ENCODE peak calls at places on chromosomes 13 and 19, in eight cellular contexts. T is esophagus squamous epithelium; P is IMR-90; X is cardiac muscle cell; U is heart right ventricle; B is CD8-positive, alpha-beta memory T cell; K is neural progenitor cell; F is left ventricle myocardium inferior. N is an unnamed sample. For H3K27me3 and H3K4me1, the result is how much of the 10 kb centered on the place peaks cover.

GRCh38 chr19:19554074-19555023 is 16.3 kb downstream of the CILP2 start:
- DNase-seq in T (no peak), P (peak), X (peak), U (peak), B (peak), K (peak), F (peak), N (no peak)

GRCh38 chr19:45952691-45953505 is 20.8 kb downstream of the NOVA2 start:
- DNase-seq in T (no peak), P (peak), X (peak), U (peak), B (peak), K (peak), F (peak), N (no peak)

GRCh38 chr19:566403-566802 is 6.0 kb upstream of the BSG start:
- DNase-seq in T (no peak), P (peak), X (peak), U (no peak), B (peak), K (no peak), F (no peak), N (no peak)

GRCh38 chr13:19362946-19363510 is 181.4 kb upstream of the TUBA3C start:
- DNase-seq in T (no peak), P (no peak), X (no peak), U (no peak), B (no peak), K (no peak), F (no peak), N (no peak)

GRCh38 chr19:44905437-44906160 is at the start of gene APOE:
- DNase-seq in T (no peak), P (no peak), X (peak), U (no peak), B (no peak), K (peak), F (no peak), N (peak)

GRCh38 chr19:9865732-9866627 is 30.9 kb downstream of the PIN1 start:
- DNase-seq in T (no peak), P (no peak), X (no peak), U (no peak), B (peak), K (peak), F (no peak), N (no peak)

GRCh38 chr19:15292847-15293582 is 39.3 kb downstream of the BRD4 start:
- DNase-seq in T (no peak), P (no peak), X (peak), U (no peak), B (no peak), K (no peak), F (no peak), N (no peak)

GRCh38 chr13:31848621-31849020 is 109.3 kb downstream of the RXFP2 start:
- DNase-seq in T (no peak), P (no peak), X (no peak), U (no peak), B (no peak), K (no peak), F (no peak), N (no peak)

GRCh38 chr19:55426042-55426441 is 17.1 kb downstream of the SHISA7 start:
- DNase-seq in T (no peak), P (no peak), X (no peak), U (no peak), B (no peak), K (no peak), F (no peak), N (no peak)

GRCh38 chr13:35599385-35599784 is 122.9 kb upstream of the MAB21L1 start:
- DNase-seq in T (no peak), P (no peak), X (peak), U (no peak), B (no peak), K (peak), F (no peak), N (peak)

GRCh38 chr19:46784262-46785053 is 3.9 kb downstream of the SLC1A5 start:
- DNase-seq in T (no peak), P (peak), X (peak), U (peak), B (peak), K (peak), F (peak), N (peak)

GRCh38 chr13:51995677-51996551 is 15.3 kb downstream of the ATP7B start:
- DNase-seq in T (no peak), P (no peak), X (peak), U (peak), B (no peak), K (peak), F (peak), N (no peak)

GRCh38 chr13:71115301-71115700 is 751.7 kb downstream of the DACH1 start:
- DNase-seq in T (no peak), P (no peak), X (no peak), U (no peak), B (no peak), K (peak), F (no peak), N (no peak)

GRCh38 chr13:65562305-65562704 is 1667.8 kb downstream of the PCDH9 start:
- DNase-seq in T (no peak), P (no peak), X (no peak), U (no peak), B (no peak), K (no peak), F (no peak), N (no peak)

GRCh38 chr19:952680-953500 is 27.1 kb downstream of the ARID3A start:
- DNase-seq in T (no peak), P (no peak), X (peak), U (no peak), B (no peak), K (no peak), F (no peak), N (no peak)

GRCh38 chr13:35995136-35995535 is 136.0 kb downstream of the DCLK1 start:
- DNase-seq in T (no peak), P (no peak), X (peak), U (no peak), B (no peak), K (no peak), F (no peak), N (no peak)

GRCh38 chr19:43735957-43736356 is 18.8 kb downstream of the SMG9 start:
- DNase-seq in T (no peak), P (peak), X (no peak), U (no peak), B (no peak), K (no peak), F (no peak), N (no peak)

GRCh38 chr13:28449826-28450773 is 44.8 kb downstream of the FLT1 start:
- DNase-seq in T (no peak), P (no peak), X (no peak), U (no peak), B (no peak), K (no peak), F (no peak), N (no peak)

GRCh38 chr13:23754506-23754905 is 134.7 kb downstream of the MIPEP start:
- DNase-seq in T (no peak), P (peak), X (no peak), U (no peak), B (no peak), K (no peak), F (no peak), N (no peak)

GRCh38 chr13:48975101-48975925 is at the start of gene FNDC3A:
- DNase-seq in T (no peak), P (peak), X (peak), U (peak), B (no peak), K (peak), F (peak), N (peak)

GRCh38 chr13:103878891-103879605 is 812.8 kb upstream of the SLC10A2 start:
- DNase-seq in T (no peak), P (no peak), X (peak), U (no peak), B (no peak), K (no peak), F (no peak), N (peak)

GRCh38 chr19:49676136-49676689 is 858 bp upstream of the PRMT1 start:
- DNase-seq in T (no peak), P (peak), X (peak), U (peak), B (no peak), K (peak), F (peak), N (peak)

GRCh38 chr13:50801087-50801931 is 42.2 kb downstream of the DLEU7 start:
- DNase-seq in T (no peak), P (peak), X (peak), U (no peak), B (peak), K (peak), F (no peak), N (peak)

GRCh38 chr19:40807147-40808020 is 8.4 kb downstream of the EGLN2 start:
- DNase-seq in T (no peak), P (no peak), X (no peak), U (no peak), B (no peak), K (peak), F (no peak), N (no peak)

GRCh38 chr13:94706101-94706853 is 6.1 kb downstream of the SOX21 start:
- DNase-seq in T (no peak), P (no peak), X (no peak), U (no peak), B (no peak), K (peak), F (no peak), N (no peak)

GRCh38 chr13:99605417-99606321 is 104.4 kb downstream of the TM9SF2 start:
- DNase-seq in T (no peak), P (no peak), X (peak), U (peak), B (peak), K (peak), F (peak), N (no peak)

GRCh38 chr19:30450101-30450500 is 77.9 kb downstream of the ZNF536 start:
- DNase-seq in T (no peak), P (no peak), X (peak), U (peak), B (no peak), K (peak), F (peak), N (no peak)

GRCh38 chr13:67466569-67466968 is 236.4 kb upstream of the PCDH9 start:
- DNase-seq in T (no peak), P (no peak), X (no peak), U (no peak), B (no peak), K (no peak), F (no peak), N (no peak)

GRCh38 chr13:31980842-31981241 is 50.7 kb upstream of the FRY start:
- DNase-seq in T (no peak), P (no peak), X (no peak), U (no peak), B (no peak), K (no peak), F (no peak), N (peak)

GRCh38 chr19:47176627-47177090 is 46.0 kb downstream of the SAE1 start:
- DNase-seq in T (no peak), P (peak), X (peak), U (no peak), B (peak), K (no peak), F (no peak), N (no peak)

GRCh38 chr19:40744554-40745401 is 5.5 kb downstream of the ACTMAP start:
- DNase-seq in T (no peak), P (no peak), X (no peak), U (no peak), B (peak), K (peak), F (no peak), N (no peak)

GRCh38 chr19:13398780-13399726 is 107.2 kb downstream of the CACNA1A start:
- DNase-seq in T (no peak), P (peak), X (peak), U (peak), B (no peak), K (no peak), F (peak), N (peak)

GRCh38 chr19:55686311-55687050 is 11.5 kb downstream of the EPN1 start:
- DNase-seq in T (no peak), P (no peak), X (no peak), U (no peak), B (no peak), K (no peak), F (peak), N (no peak)

GRCh38 chr13:70424928-70425327 is 316.7 kb upstream of the KLHL1 start:
- DNase-seq in T (no peak), P (no peak), X (no peak), U (no peak), B (no peak), K (no peak), F (no peak), N (no peak)

GRCh38 chr13:78147905-78148304 is 229.3 kb upstream of the EDNRB start:
- DNase-seq in T (no peak), P (peak), X (peak), U (no peak), B (no peak), K (no peak), F (no peak), N (peak)

GRCh38 chr19:50422397-50423278 is 3.9 kb downstream of the SPIB start:
- DNase-seq in T (no peak), P (no peak), X (no peak), U (no peak), B (no peak), K (no peak), F (no peak), N (no peak)

GRCh38 chr19:3554254-3555083 is 2.9 kb downstream of the MFSD12 start:
- DNase-seq in T (no peak), P (no peak), X (no peak), U (no peak), B (peak), K (no peak), F (no peak), N (no peak)
- H3K27ac ChIP-seq in T (no peak), P (no peak), X (no peak), U (peak), B (peak), K (no peak), F (peak), N (no peak)

GRCh38 chr19:28519950-28520861 is 692.7 kb downstream of the UQCRFS1 start:
- DNase-seq in T (no peak), P (no peak), X (no peak), U (no peak), B (no peak), K (peak), F (no peak), N (no peak)

GRCh38 chr19:28523619-28524018 is 689.3 kb downstream of the UQCRFS1 start:
- DNase-seq in T (no peak), P (no peak), X (no peak), U (no peak), B (no peak), K (no peak), F (no peak), N (no peak)

GRCh38 chr19:28521169-28521568 is 691.8 kb downstream of the UQCRFS1 start:
- DNase-seq in T (no peak), P (no peak), X (no peak), U (no peak), B (no peak), K (no peak), F (no peak), N (no peak)

GRCh38 chr19:28521614-28522544 is 691.1 kb downstream of the UQCRFS1 start:
- DNase-seq in T (no peak), P (no peak), X (no peak), U (no peak), B (no peak), K (no peak), F (no peak), N (no peak)

GRCh38 chr19:28522545-28522922 is 690.4 kb downstream of the UQCRFS1 start:
- DNase-seq in T (no peak), P (no peak), X (no peak), U (no peak), B (no peak), K (no peak), F (no peak), N (no peak)
- H3K27me3 ChIP-seq in T (under half), P (under half), X (under half), U (under half), B (under half), K (under half), F (under half), N (under half)

GRCh38 chr13:114161028-114161556 is 18.0 kb upstream of the CFAP97D2 start:
- DNase-seq in T (no peak), P (no peak), X (no peak), U (no peak), B (no peak), K (no peak), F (no peak), N (no peak)
- H3K4me1 ChIP-seq in T (under half), P (under half), X (under half), U (under half), B (half or more), K (under half), F (under half), N (under half)

GRCh38 chr13:112880221-112880641 is 88.8 kb upstream of the MCF2L start:
- DNase-seq in T (no peak), P (no peak), X (no peak), U (peak), B (peak), K (no peak), F (no peak), N (no peak)
- H3K27ac ChIP-seq in T (no peak), P (no peak), X (no peak), U (no peak), B (no peak), K (no peak), F (no peak), N (no peak)